ENCODE peak calls at places on chromosomes 7 and 10, in eight cellular contexts. O is fibroblast of lung, R is mammary epithelial cell, D is GM23338, E is astrocyte, L is IMR-90, M is neuronal stem cell, G is GM23248. N is an unnamed sample.

GRCh38 chr7:46494026-46494425 is 573.0 kb upstream of the IGFBP3 start:
- DNase-seq in O (peak), R (peak), D (no peak), E (no peak), L (peak), M (no peak), G (peak), N (peak)

GRCh38 chr10:99123851-99124250 is 111.8 kb downstream of the HPSE2 start:
- DNase-seq in O (no peak), R (no peak), D (peak), E (no peak), L (no peak), M (no peak), G (no peak), N (no peak)

GRCh38 chr7:6407434-6407833 is 40.3 kb downstream of the DAGLB start:
- DNase-seq in O (no peak), R (no peak), D (no peak), E (no peak), L (peak), M (no peak), G (no peak), N (no peak)

GRCh38 chr10:3887885-3888476 is 103.0 kb upstream of the KLF6 start:
- DNase-seq in O (peak), R (peak), D (peak), E (peak), L (peak), M (peak), G (peak), N (peak)

GRCh38 chr7:141999219-141999618 is 3.5 kb downstream of the MGAM start:
- DNase-seq in O (no peak), R (no peak), D (no peak), E (no peak), L (no peak), M (no peak), G (no peak), N (no peak)

GRCh38 chr7:157017639-157018327 is 7.3 kb upstream of the MNX1 start:
- DNase-seq in O (no peak), R (no peak), D (peak), E (no peak), L (no peak), M (no peak), G (no peak), N (no peak)

GRCh38 chr10:113802997-113803396 is 50.9 kb downstream of the DCLRE1A start:
- DNase-seq in O (no peak), R (no peak), D (no peak), E (no peak), L (peak), M (no peak), G (no peak), N (no peak)

GRCh38 chr10:48557511-48558123 is 47.3 kb downstream of the ARHGAP22 start:
- DNase-seq in O (no peak), R (no peak), D (no peak), E (no peak), L (peak), M (no peak), G (peak), N (no peak)

GRCh38 chr7:157710396-157710795 is 373.6 kb downstream of the DNAJB6 start:
- DNase-seq in O (no peak), R (no peak), D (no peak), E (no peak), L (no peak), M (no peak), G (no peak), N (no peak)

GRCh38 chr10:122373713-122374112 is 795 bp upstream of the PLEKHA1 start:
- DNase-seq in O (peak), R (no peak), D (peak), E (no peak), L (peak), M (no peak), G (peak), N (peak)

GRCh38 chr7:22348379-22348778 is 8.6 kb downstream of the RAPGEF5 start:
- DNase-seq in O (peak), R (peak), D (no peak), E (peak), L (no peak), M (no peak), G (peak), N (peak)

GRCh38 chr10:14949291-14949690 is 4.6 kb downstream of the DCLRE1C start:
- DNase-seq in O (no peak), R (no peak), D (no peak), E (no peak), L (no peak), M (no peak), G (no peak), N (no peak)

GRCh38 chr7:80218723-80219122 is 84.1 kb downstream of the GNAI1 start:
- DNase-seq in O (peak), R (peak), D (no peak), E (peak), L (peak), M (no peak), G (peak), N (peak)

GRCh38 chr7:87234949-87235348 is 15.4 kb upstream of the TMEM243 start:
- DNase-seq in O (peak), R (no peak), D (no peak), E (peak), L (peak), M (no peak), G (peak), N (peak)

GRCh38 chr10:116353817-116354216 is 29.6 kb downstream of the CCDC172 start:
- DNase-seq in O (no peak), R (peak), D (no peak), E (no peak), L (no peak), M (no peak), G (no peak), N (no peak)

GRCh38 chr10:96416643-96417042 is 57.8 kb upstream of the OPALIN start:
- DNase-seq in O (peak), R (peak), D (no peak), E (peak), L (no peak), M (no peak), G (no peak), N (peak)

GRCh38 chr10:57579926-57580325 is 687.8 kb downstream of the IPMK start:
- DNase-seq in O (peak), R (peak), D (peak), E (no peak), L (peak), M (peak), G (peak), N (peak)

GRCh38 chr10:75345738-75346137 is 55.8 kb downstream of the ZNF503 start:
- DNase-seq in O (no peak), R (no peak), D (no peak), E (no peak), L (no peak), M (no peak), G (no peak), N (no peak)

GRCh38 chr10:45355494-45355893 is 18.5 kb upstream of the ALOX5 start:
- DNase-seq in O (no peak), R (no peak), D (no peak), E (no peak), L (no peak), M (no peak), G (no peak), N (no peak)

GRCh38 chr10:92200564-92200963 is 90.3 kb downstream of the CPEB3 start:
- DNase-seq in O (peak), R (peak), D (no peak), E (peak), L (peak), M (no peak), G (no peak), N (peak)

GRCh38 chr7:138247568-138248328 is 171.5 kb downstream of the AKR1D1 start:
- DNase-seq in O (peak), R (no peak), D (peak), E (peak), L (no peak), M (no peak), G (peak), N (no peak)

DNA sequence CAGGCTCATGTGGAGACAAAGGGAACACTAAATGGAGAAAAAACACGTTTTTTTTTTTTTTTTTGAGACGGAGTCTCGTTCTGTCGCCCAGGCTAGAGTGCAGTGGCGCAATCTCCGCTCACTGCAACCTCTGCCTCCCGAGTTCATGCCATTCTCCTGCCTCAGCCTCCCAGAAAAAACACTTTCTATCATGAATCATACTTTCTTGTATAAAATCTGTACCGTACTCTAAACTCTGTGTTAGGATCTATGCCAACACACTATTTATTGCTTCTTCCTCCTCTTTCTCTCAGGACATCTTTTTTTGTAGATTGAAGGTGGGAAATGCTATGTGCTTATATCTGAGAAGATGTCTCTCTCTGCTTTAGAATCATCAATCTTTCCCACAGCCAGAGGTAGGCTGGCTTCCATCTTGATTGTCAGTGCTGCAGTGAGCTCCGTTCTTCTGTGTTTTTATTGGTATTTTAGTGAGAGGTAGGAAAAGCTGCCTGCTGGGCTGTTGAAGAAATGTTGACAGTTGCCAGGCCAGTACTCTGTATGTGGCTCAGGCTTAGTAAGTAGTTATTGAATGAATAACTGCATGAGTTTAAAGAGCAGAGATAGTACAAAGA is 101.1 kb downstream of the GPR85 start:
- DNase-seq in O (peak), R (peak), D (peak), E (peak), L (peak), M (no peak), G (peak), N (peak)
- H3K27ac ChIP-seq in O (peak), R (peak), D (no peak), E (peak), L (peak), M (no peak), G (peak), N (no peak)

DNA sequence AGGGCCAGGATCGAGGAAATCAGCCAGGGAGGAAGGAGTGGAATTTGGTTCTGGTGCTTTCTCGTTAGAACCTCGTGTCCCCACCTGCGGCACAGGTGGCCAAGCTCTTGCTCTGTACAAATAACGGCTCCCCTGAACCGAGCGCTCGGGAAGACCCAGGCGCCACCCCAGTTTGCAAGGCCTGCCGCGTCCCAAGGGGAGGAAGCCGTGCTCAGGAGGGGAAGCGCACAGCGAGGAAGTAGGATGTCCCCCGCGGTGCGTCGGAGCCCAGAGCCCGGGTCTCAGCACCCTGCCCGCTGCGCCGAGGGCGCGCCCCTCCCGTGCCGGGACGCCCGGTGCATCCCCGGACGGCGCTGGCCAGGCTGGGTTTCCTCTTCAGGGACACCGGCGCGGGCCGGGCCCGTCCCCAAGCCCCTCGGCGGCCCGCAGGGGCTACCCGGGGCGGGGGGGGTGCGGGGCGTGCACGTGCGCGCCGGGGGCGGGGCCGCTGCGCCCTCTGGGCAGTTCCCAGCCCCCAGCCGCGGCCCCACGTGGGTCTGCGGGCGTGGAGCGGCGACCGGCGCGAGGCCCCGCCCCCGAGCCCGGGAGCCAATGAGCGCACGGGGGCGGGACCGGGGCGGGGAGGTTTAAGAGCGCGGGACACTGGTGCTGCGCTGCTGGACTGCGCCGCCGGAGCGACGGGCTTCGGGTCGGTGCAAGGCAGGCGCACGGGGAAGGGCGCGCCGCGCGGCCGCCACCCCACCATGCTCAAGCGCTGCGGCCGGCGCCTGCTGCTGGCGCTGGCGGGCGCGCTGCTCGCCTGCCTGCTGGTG is at the start of gene LFNG:
- DNase-seq in O (peak), R (peak), D (peak), E (peak), L (peak), M (peak), G (peak), N (peak)
- H2AFZ ChIP-seq in O (no peak), R (peak), D (peak), E (peak), L (peak), M (peak), G (peak), N (peak)

DNA sequence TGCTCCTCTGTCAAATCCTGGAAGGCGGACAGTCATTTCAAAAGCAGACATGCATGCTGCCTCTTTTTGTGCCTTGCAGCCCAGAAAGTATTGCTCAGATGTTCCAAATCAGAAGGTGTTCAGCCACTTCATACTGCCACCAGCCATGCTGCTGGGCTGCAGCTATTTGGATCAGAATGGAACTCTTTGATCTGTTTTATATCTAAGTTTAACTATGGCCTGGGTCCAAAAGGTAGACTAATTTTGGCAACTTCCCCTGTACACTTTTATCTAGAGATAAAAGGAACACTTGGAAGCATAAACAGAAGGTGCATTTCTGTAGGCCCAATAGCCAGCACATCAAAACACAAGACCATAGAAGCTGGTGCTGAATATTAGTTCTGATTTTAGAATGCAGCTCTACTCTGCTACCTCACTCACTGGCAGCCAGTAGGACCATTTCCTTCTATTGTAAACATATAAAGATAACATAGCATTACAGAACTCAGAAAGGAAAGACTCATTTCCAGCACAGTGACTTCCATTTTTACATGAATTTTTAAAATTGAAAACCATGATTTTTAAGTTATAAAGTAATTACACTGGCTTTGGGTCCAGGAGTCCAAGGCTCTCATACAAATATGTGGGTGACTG is 143.1 kb upstream of the CAV2 start:
- DNase-seq in O (no peak), R (no peak), D (no peak), E (no peak), L (no peak), M (no peak), G (no peak), N (no peak)
- H3K27ac ChIP-seq in O (peak), R (peak), D (no peak), E (peak), L (peak), M (no peak), G (peak), N (peak)

DNA sequence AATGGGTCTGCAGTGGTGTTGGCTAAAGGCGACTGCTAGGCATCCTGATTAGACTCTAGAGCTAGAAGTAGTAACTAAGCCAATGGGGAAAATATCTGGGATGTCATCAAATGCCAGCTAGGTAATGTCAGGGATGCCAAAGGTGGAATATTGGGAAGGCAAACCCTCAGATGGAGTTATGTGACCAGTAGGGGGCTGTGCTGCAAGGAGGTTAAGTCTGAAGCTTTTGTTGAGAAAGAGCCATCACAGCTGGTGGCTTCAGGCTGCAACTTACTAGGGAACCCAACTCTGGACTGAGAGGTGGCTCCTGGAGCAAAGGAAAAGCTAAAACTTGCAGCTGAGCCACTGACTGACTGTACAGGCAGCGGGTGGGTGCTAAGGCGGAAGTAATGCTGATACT is 576.9 kb upstream of the GHITM start:
- DNase-seq in O (no peak), R (no peak), D (peak), E (no peak), L (no peak), M (no peak), G (no peak), N (no peak)
- H2AFZ ChIP-seq in O (no peak), R (no peak), D (no peak), E (no peak), L (no peak), M (no peak), G (no peak), N (no peak)

GRCh38 chr10:18665815-18666558 is 6.8 kb downstream of the ARL5B start:
- DNase-seq in O (peak), R (no peak), D (no peak), E (peak), L (peak), M (no peak), G (peak), N (peak)
- H3K27ac ChIP-seq in O (peak), R (peak), D (peak), E (peak), L (no peak), M (no peak), G (peak), N (peak)

GRCh38 chr10:43961523-43962345 is 313.1 kb upstream of the ZNF32 start:
- DNase-seq in O (peak), R (no peak), D (no peak), E (peak), L (no peak), M (no peak), G (no peak), N (no peak)
- H2AFZ ChIP-seq in O (no peak), R (no peak), D (no peak), E (no peak), L (no peak), M (no peak), G (no peak), N (no peak)

DNA sequence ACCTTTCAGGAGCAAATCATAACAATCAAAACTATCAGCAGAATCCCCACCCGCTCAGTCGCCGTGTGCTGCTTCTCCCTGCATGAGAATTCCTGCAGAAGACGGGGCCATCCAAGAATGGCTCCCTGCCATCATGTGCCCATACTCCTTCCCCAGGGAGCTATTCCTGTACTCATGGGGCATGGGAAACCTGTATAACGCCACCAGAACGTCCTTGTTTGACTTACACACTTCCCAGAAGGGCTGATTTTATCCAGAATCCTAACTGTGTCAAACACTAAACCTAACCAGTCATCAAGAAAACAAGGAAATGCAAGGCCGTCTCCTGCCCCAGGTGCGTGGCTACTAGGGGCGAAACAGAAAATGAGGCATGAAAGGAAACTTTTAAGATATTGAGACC is 16.0 kb downstream of the DIP2C start:
- DNase-seq in O (no peak), R (no peak), D (no peak), E (no peak), L (no peak), M (no peak), G (no peak), N (no peak)
- H3K27ac ChIP-seq in O (no peak), R (no peak), D (no peak), E (no peak), L (no peak), M (no peak), G (no peak), N (no peak)